ENCODE peak calls at places on chromosome 17, in nine cellular contexts. One of them, this sample, is unnamed.

GRCh38 chr17:79779661-79780365 is 1.9 kb downstream of the CBX2 start:
- DNase-seq in ACHN: no peak
- DNase-seq in activated gamma-delta T cell treated with anti-CD3 and anti-CD28 coated beads, Interleukin-2, amount 50 U/mL, for 16 hours: no peak
- DNase-seq in stimulated activated naive CD4-positive, alpha-beta T cell: no peak
- DNase-seq in central memory CD4-positive, alpha-beta T cell: no peak
- DNase-seq in A549: no peak
- DNase-seq in stimulated activated CD8-positive, alpha-beta memory T cell treated with anti-CD3 and anti-CD28 coated beads, Interleukin-15, amount 100 ng/mL, for 24 hours: no peak
- DNase-seq in AG04450: no peak
- DNase-seq in glomerular endothelial cell: no peak
- DNase-seq in this sample: no peak

GRCh38 chr17:17795946-17796786 is 40.6 kb downstream of the SREBF1 start:
- DNase-seq in ACHN: no peak
- DNase-seq in activated gamma-delta T cell treated with anti-CD3 and anti-CD28 coated beads, Interleukin-2, amount 50 U/mL, for 16 hours: no peak
- DNase-seq in stimulated activated naive CD4-positive, alpha-beta T cell: no peak
- DNase-seq in central memory CD4-positive, alpha-beta T cell: no peak
- DNase-seq in A549: no peak
- DNase-seq in stimulated activated CD8-positive, alpha-beta memory T cell treated with anti-CD3 and anti-CD28 coated beads, Interleukin-15, amount 100 ng/mL, for 24 hours: no peak
- DNase-seq in AG04450: no peak
- DNase-seq in glomerular endothelial cell: no peak
- DNase-seq in this sample: no peak

GRCh38 chr17:81114694-81115093 is 50.6 kb upstream of the PVALEF start:
- DNase-seq in ACHN: no peak
- DNase-seq in activated gamma-delta T cell treated with anti-CD3 and anti-CD28 coated beads, Interleukin-2, amount 50 U/mL, for 16 hours: no peak
- DNase-seq in stimulated activated naive CD4-positive, alpha-beta T cell: no peak
- DNase-seq in central memory CD4-positive, alpha-beta T cell: no peak
- DNase-seq in A549: no peak
- DNase-seq in stimulated activated CD8-positive, alpha-beta memory T cell treated with anti-CD3 and anti-CD28 coated beads, Interleukin-15, amount 100 ng/mL, for 24 hours: no peak
- DNase-seq in AG04450: no peak
- DNase-seq in glomerular endothelial cell: no peak
- DNase-seq in this sample: no peak

GRCh38 chr17:47622179-47622549 is 27.6 kb upstream of the KPNB1 start:
- DNase-seq in ACHN: no peak
- DNase-seq in activated gamma-delta T cell treated with anti-CD3 and anti-CD28 coated beads, Interleukin-2, amount 50 U/mL, for 16 hours: no peak
- DNase-seq in stimulated activated naive CD4-positive, alpha-beta T cell: no peak
- DNase-seq in central memory CD4-positive, alpha-beta T cell: no peak
- DNase-seq in A549: no peak
- DNase-seq in stimulated activated CD8-positive, alpha-beta memory T cell treated with anti-CD3 and anti-CD28 coated beads, Interleukin-15, amount 100 ng/mL, for 24 hours: no peak
- DNase-seq in AG04450: no peak
- DNase-seq in glomerular endothelial cell: no peak
- DNase-seq in this sample: no peak

GRCh38 chr17:79182176-79183160 is 107.8 kb downstream of the ENGASE start:
- DNase-seq in ACHN: no peak
- DNase-seq in activated gamma-delta T cell treated with anti-CD3 and anti-CD28 coated beads, Interleukin-2, amount 50 U/mL, for 16 hours: no peak
- DNase-seq in stimulated activated naive CD4-positive, alpha-beta T cell: no peak
- DNase-seq in central memory CD4-positive, alpha-beta T cell: no peak
- DNase-seq in A549: no peak
- DNase-seq in stimulated activated CD8-positive, alpha-beta memory T cell treated with anti-CD3 and anti-CD28 coated beads, Interleukin-15, amount 100 ng/mL, for 24 hours: no peak
- DNase-seq in AG04450: no peak
- DNase-seq in glomerular endothelial cell: no peak
- DNase-seq in this sample: no peak

GRCh38 chr17:19248149-19248922 is 11.2 kb downstream of the EPN2 start:
- DNase-seq in ACHN: no peak
- DNase-seq in activated gamma-delta T cell treated with anti-CD3 and anti-CD28 coated beads, Interleukin-2, amount 50 U/mL, for 16 hours: no peak
- DNase-seq in stimulated activated naive CD4-positive, alpha-beta T cell: no peak
- DNase-seq in central memory CD4-positive, alpha-beta T cell: no peak
- DNase-seq in A549: no peak
- DNase-seq in stimulated activated CD8-positive, alpha-beta memory T cell treated with anti-CD3 and anti-CD28 coated beads, Interleukin-15, amount 100 ng/mL, for 24 hours: no peak
- DNase-seq in AG04450: no peak
- DNase-seq in glomerular endothelial cell: no peak
- DNase-seq in this sample: no peak

GRCh38 chr17:7886227-7887037 is 2.2 kb upstream of the CHD3 start:
- DNase-seq in ACHN: peak; percentile 45
- DNase-seq in activated gamma-delta T cell treated with anti-CD3 and anti-CD28 coated beads, Interleukin-2, amount 50 U/mL, for 16 hours: peak; percentile 36
- DNase-seq in stimulated activated naive CD4-positive, alpha-beta T cell: peak; percentile 64
- DNase-seq in central memory CD4-positive, alpha-beta T cell: peak; percentile 71
- DNase-seq in A549: peak; percentile 69
- DNase-seq in stimulated activated CD8-positive, alpha-beta memory T cell treated with anti-CD3 and anti-CD28 coated beads, Interleukin-15, amount 100 ng/mL, for 24 hours: no peak
- DNase-seq in AG04450: no peak
- DNase-seq in glomerular endothelial cell: no peak
- DNase-seq in this sample: peak; percentile 51

GRCh38 chr17:17001874-17002520 is 30.1 kb upstream of the TNFRSF13B start:
- DNase-seq in ACHN: peak; percentile 77
- DNase-seq in activated gamma-delta T cell treated with anti-CD3 and anti-CD28 coated beads, Interleukin-2, amount 50 U/mL, for 16 hours: peak; percentile 63
- DNase-seq in stimulated activated naive CD4-positive, alpha-beta T cell: peak; percentile 63
- DNase-seq in central memory CD4-positive, alpha-beta T cell: peak; percentile 63
- DNase-seq in A549: peak; percentile 88
- DNase-seq in stimulated activated CD8-positive, alpha-beta memory T cell treated with anti-CD3 and anti-CD28 coated beads, Interleukin-15, amount 100 ng/mL, for 24 hours: peak; percentile 78
- DNase-seq in AG04450: peak; percentile 10
- DNase-seq in glomerular endothelial cell: no peak
- DNase-seq in this sample: peak; percentile 88

GRCh38 chr17:39754958-39755549 is 17.3 kb downstream of the GRB7 start:
- DNase-seq in ACHN: no peak
- DNase-seq in activated gamma-delta T cell treated with anti-CD3 and anti-CD28 coated beads, Interleukin-2, amount 50 U/mL, for 16 hours: no peak
- DNase-seq in stimulated activated naive CD4-positive, alpha-beta T cell: peak; percentile 46
- DNase-seq in central memory CD4-positive, alpha-beta T cell: no peak
- DNase-seq in A549: no peak
- DNase-seq in stimulated activated CD8-positive, alpha-beta memory T cell treated with anti-CD3 and anti-CD28 coated beads, Interleukin-15, amount 100 ng/mL, for 24 hours: no peak
- DNase-seq in AG04450: no peak
- DNase-seq in glomerular endothelial cell: no peak
- DNase-seq in this sample: no peak

GRCh38 chr17:82966415-82966814 is 113.0 kb upstream of the METRNL start:
- DNase-seq in ACHN: no peak
- DNase-seq in activated gamma-delta T cell treated with anti-CD3 and anti-CD28 coated beads, Interleukin-2, amount 50 U/mL, for 16 hours: no peak
- DNase-seq in stimulated activated naive CD4-positive, alpha-beta T cell: no peak
- DNase-seq in central memory CD4-positive, alpha-beta T cell: no peak
- DNase-seq in A549: no peak
- DNase-seq in stimulated activated CD8-positive, alpha-beta memory T cell treated with anti-CD3 and anti-CD28 coated beads, Interleukin-15, amount 100 ng/mL, for 24 hours: no peak
- DNase-seq in AG04450: no peak
- DNase-seq in glomerular endothelial cell: no peak
- DNase-seq in this sample: no peak